ENCODE peak calls at places on chromosomes 3 and 15, in seven cellular contexts. J, X, E, S, Z, P and L are unnamed samples.

GRCh38 chr3:49803464-49804140 is 541 bp downstream of the INKA1 start:
- DNase-seq in E (peak), S (peak), P (no peak), J (peak), X (peak), Z (peak), L (no peak)

GRCh38 chr3:24493951-24494615 is 567 bp downstream of the THRB start:
- DNase-seq in J (no peak), P (peak), X (peak), Z (peak), E (no peak), S (peak), L (no peak)

GRCh38 chr3:31102196-31102879 is 207.9 kb upstream of the GADL1 start:
- DNase-seq in J (peak), P (no peak), S (no peak), X (no peak), Z (no peak), E (no peak), L (no peak)

GRCh38 chr3:452221-452620 is 255.7 kb downstream of the CHL1 start:
- DNase-seq in S (no peak), X (no peak), E (no peak), Z (no peak), J (no peak), P (no peak), L (no peak)

GRCh38 chr3:122081543-122081942 is 26.4 kb downstream of the CD86 start:
- DNase-seq in Z (no peak), S (no peak), P (no peak), X (peak), J (no peak), E (no peak), L (no peak)

GRCh38 chr15:34182942-34183341 is 27.0 kb downstream of the KATNBL1 start:
- DNase-seq in J (no peak), P (peak), Z (no peak), S (no peak), E (no peak), X (peak), L (no peak)

GRCh38 chr3:45885979-45886711 is at the start of gene CCR9:
- DNase-seq in Z (no peak), J (no peak), S (no peak), X (no peak), P (no peak), E (no peak), L (no peak)

GRCh38 chr3:105537371-105538075 is 170.8 kb downstream of the ALCAM start:
- DNase-seq in P (no peak), Z (no peak), X (no peak), E (no peak), J (no peak), S (peak), L (no peak)

GRCh38 chr3:189146842-189147241 is 24.9 kb upstream of the TPRG1 start:
- DNase-seq in S (no peak), J (no peak), X (no peak), Z (no peak), E (no peak), P (no peak), L (no peak)

GRCh38 chr15:60717008-60717407 is 238.1 kb upstream of the ICE2 start:
- DNase-seq in P (no peak), S (no peak), Z (no peak), E (no peak), X (no peak), J (no peak), L (no peak)

GRCh38 chr3:148604270-148605085 is 93.2 kb upstream of the AGTR1 start:
- DNase-seq in Z (no peak), E (no peak), S (peak), P (no peak), X (peak), J (no peak), L (no peak)